ENCODE peak calls at places on chromosomes 7 and 10, in four cellular contexts. M is astrocyte of the spinal cord, P is Daoy, Z is hypothalamus. A is an unnamed sample.

GRCh38 chr7:85630904-85631582 is 444.2 kb upstream of the SEMA3D start:
- DNase-seq in Z (no peak), M (peak; percentile 11), P (no peak), A (no peak)

GRCh38 chr7:107559864-107560263 is 3.9 kb downstream of the COG5 start:
- DNase-seq in P (peak; percentile 37), M (peak; percentile 61), Z (no peak), A (peak; percentile 64)

GRCh38 chr7:106767073-106767472 is 98.0 kb upstream of the PIK3CG start:
- DNase-seq in M (peak; percentile 31), Z (no peak), P (no peak), A (peak; percentile 50)

GRCh38 chr7:127473409-127473808 is 80.9 kb upstream of the ZNF800 start:
- DNase-seq in Z (no peak), P (no peak), M (no peak), A (no peak)

GRCh38 chr7:100386940-100387339 is 13.7 kb downstream of the PILRA start:
- DNase-seq in Z (no peak), P (no peak), M (no peak), A (no peak)

GRCh38 chr7:31648288-31648687 is 38.7 kb upstream of the PPP1R17 start:
- DNase-seq in Z (no peak), M (peak; percentile 6), P (no peak), A (no peak)

GRCh38 chr7:123230147-123230546 is 30.4 kb upstream of the SLC13A1 start:
- DNase-seq in M (no peak), P (no peak), Z (no peak), A (no peak)

GRCh38 chr10:62735464-62736188 is 68.9 kb upstream of the ADO start:
- DNase-seq in Z (no peak), M (peak; percentile 16), P (peak; percentile 43), A (peak; percentile 51)

GRCh38 chr10:83959330-83959729 is 180.0 kb upstream of the GHITM start:
- DNase-seq in Z (no peak), M (no peak), P (no peak), A (no peak)

GRCh38 chr7:101622609-101623178 is 6.4 kb downstream of the MYL10 start:
- DNase-seq in P (no peak), Z (no peak), M (no peak), A (no peak)

GRCh38 chr10:6035101-6035834 is 26.9 kb downstream of the IL2RA start:
- DNase-seq in Z (no peak), M (no peak), P (no peak), A (no peak)

GRCh38 chr10:112221545-112221944 is 38.0 kb upstream of the GPAM start:
- DNase-seq in P (no peak), M (no peak), Z (no peak), A (no peak)

GRCh38 chr10:125857185-125857760 is 23.8 kb downstream of the DHX32 start:
- DNase-seq in Z (no peak), M (no peak), P (no peak), A (no peak)

GRCh38 chr10:7667262-7668141 is 736 bp upstream of the ITIH5 start:
- DNase-seq in Z (no peak), P (no peak), M (no peak), A (no peak)

GRCh38 chr10:9643782-9644181 is 1373.9 kb upstream of the CELF2 start:
- DNase-seq in Z (no peak), M (no peak), P (no peak), A (no peak)

GRCh38 chr7:75951506-75951905 is 36.6 kb downstream of the POR start:
- DNase-seq in Z (no peak), P (no peak), M (no peak), A (peak; percentile 96)

GRCh38 chr7:90239625-90240228 is 5.2 kb upstream of the CFAP69 start:
- DNase-seq in Z (no peak), M (no peak), P (no peak), A (no peak)

GRCh38 chr7:112288301-112288700 is 81.8 kb downstream of the ZNF277 start:
- DNase-seq in P (no peak), Z (no peak), M (no peak), A (no peak)

GRCh38 chr10:35511649-35512048 is 93.5 kb upstream of the GJD4 start:
- DNase-seq in M (no peak), P (no peak), Z (no peak), A (no peak)

GRCh38 chr10:101845903-101846302 is 2.3 kb upstream of the KCNIP2 start:
- DNase-seq in P (no peak), Z (no peak), M (no peak), A (no peak)

GRCh38 chr10:89655722-89656121 is 10.7 kb upstream of the PANK1 start:
- DNase-seq in M (no peak), Z (no peak), P (no peak), A (no peak)

GRCh38 chr10:60605476-60605875 is 172.8 kb upstream of the CDK1 start:
- DNase-seq in Z (no peak), P (no peak), M (no peak), A (no peak)

GRCh38 chr10:83917519-83918506 is 221.5 kb upstream of the GHITM start:
- DNase-seq in Z (no peak), M (no peak), P (no peak), A (no peak)

GRCh38 chr10:43194861-43195260 is 56.6 kb downstream of the CSGALNACT2 start:
- DNase-seq in P (no peak), M (no peak), Z (no peak), A (no peak)

GRCh38 chr7:158587425-158588084 is at the start of gene PTPRN2:
- DNase-seq in Z (peak; percentile 12), P (peak; percentile 81), M (peak; percentile 39), A (no peak)

GRCh38 chr7:151857866-151858440 is 19.0 kb downstream of the PRKAG2 start:
- DNase-seq in M (no peak), Z (no peak), P (no peak), A (no peak)

GRCh38 chr7:72925546-72926120 is 738 bp downstream of the POM121 start:
- DNase-seq in M (peak; percentile 6), P (peak; percentile 27), Z (no peak), A (no peak)

A was measured in RCC 7860.